ENCODE peak calls at places on chromosome 18, in six cellular contexts. J is mammary epithelial cell, Q is uterus, G is body of pancreas, L is tibial artery, F is A673. U is an unnamed sample.

GRCh38 chr18:27995770-27996502 is 181.0 kb downstream of the CDH2 start:
- DNase-seq in G (no peak), F (no peak), L (no peak), J (no peak), Q (no peak), U (no peak)

GRCh38 chr18:39620551-39621168 is 2055.1 kb upstream of the CELF4 start:
- DNase-seq in F (no peak), G (no peak), Q (no peak), L (no peak), J (no peak), U (no peak)

GRCh38 chr18:59904051-59904601 is 4.3 kb downstream of the PMAIP1 start:
- DNase-seq in F (no peak), G (no peak), L (no peak), J (no peak), Q (no peak), U (no peak)

GRCh38 chr18:26089247-26090129 is 925 bp downstream of the SS18 start:
- DNase-seq in F (peak; percentile 27), J (peak; percentile 40), G (no peak), L (no peak), Q (no peak), U (peak; percentile 38)

GRCh38 chr18:35127201-35127600 is 86.0 kb downstream of the MAPRE2 start:
- DNase-seq in F (peak; percentile 5), Q (no peak), G (no peak), L (no peak), J (no peak), U (no peak)

GRCh38 chr18:58088723-58089074 is 44.7 kb downstream of the NEDD4L start:
- DNase-seq in F (no peak), Q (no peak), J (no peak), L (no peak), G (peak; percentile 81), U (no peak)

GRCh38 chr18:79935098-79935480 is 16.4 kb downstream of the SLC66A2 start:
- DNase-seq in G (peak; percentile 1), L (peak; percentile 41), Q (no peak), J (no peak), F (no peak), U (no peak)

GRCh38 chr18:35580748-35581534 is 599 bp upstream of the GALNT1 start:
- DNase-seq in J (peak; percentile 58), L (peak; percentile 78), Q (peak; percentile 53), G (peak; percentile 66), F (peak; percentile 56), U (peak; percentile 67)

GRCh38 chr18:80034852-80035406 is 695 bp downstream of the RBFA start:
- DNase-seq in J (peak; percentile 6), F (peak; percentile 11), G (no peak), Q (no peak), L (no peak), U (no peak)

GRCh38 chr18:13577091-13577697 is 149.2 kb downstream of the FAM210A start:
- DNase-seq in G (no peak), L (no peak), Q (no peak), J (peak; percentile 44), F (no peak), U (no peak)

GRCh38 chr18:32906506-32907214 is 133.8 kb upstream of the KLHL14 start:
- DNase-seq in L (no peak), J (peak; percentile 84), Q (no peak), G (no peak), F (no peak), U (no peak)

GRCh38 chr18:54261894-54262293 is 7.4 kb upstream of the POLI start:
- DNase-seq in J (no peak), G (no peak), Q (no peak), F (no peak), L (no peak), U (no peak)

GRCh38 chr18:58148954-58149471 is 105.0 kb downstream of the NEDD4L start:
- DNase-seq in J (no peak), L (no peak), Q (no peak), G (peak; percentile 52), F (no peak), U (no peak)

GRCh38 chr18:34942975-34943374 is 98.2 kb upstream of the MAPRE2 start:
- DNase-seq in J (no peak), F (no peak), L (no peak), G (peak; percentile 27), Q (no peak), U (no peak)

GRCh38 chr18:58241877-58242276 is 197.9 kb downstream of the NEDD4L start:
- DNase-seq in J (peak; percentile 61), F (peak; percentile 97), Q (no peak), L (no peak), G (peak; percentile 75), U (no peak)

GRCh38 chr18:54880706-54881105 is 52.4 kb downstream of the RAB27B start:
- DNase-seq in G (no peak), Q (no peak), J (peak; percentile 72), F (no peak), L (no peak), U (no peak)

GRCh38 chr18:26549486-26550435 is 1.4 kb upstream of the KCTD1 start:
- DNase-seq in F (peak; percentile 31), L (peak; percentile 89), Q (peak; percentile 59), G (peak; percentile 71), J (peak; percentile 86), U (peak; percentile 72)

GRCh38 chr18:77733292-77733903 is 483.8 kb downstream of the GALR1 start:
- DNase-seq in G (no peak), L (no peak), F (no peak), J (no peak), Q (no peak), U (peak; percentile 34)

GRCh38 chr18:70464343-70465114 is 175.7 kb downstream of the SOCS6 start:
- DNase-seq in G (peak; percentile 83), F (peak; percentile 77), Q (peak; percentile 44), J (peak; percentile 40), L (peak; percentile 72), U (peak; percentile 87)

GRCh38 chr18:3466051-3466450 is 16.1 kb downstream of the TGIF1 start:
- DNase-seq in J (peak; percentile 79), F (peak; percentile 40), G (no peak), L (no peak), Q (no peak), U (no peak)

GRCh38 chr18:14769381-14769780 is 21.4 kb downstream of the ANKRD30B start:
- DNase-seq in Q (no peak), G (no peak), F (no peak), L (no peak), J (no peak), U (no peak)

GRCh38 chr18:12838178-12838634 is 45.8 kb downstream of the PTPN2 start:
- DNase-seq in G (peak; percentile 79), J (peak; percentile 94), L (no peak), F (peak; percentile 12), Q (peak; percentile 20), U (no peak)

GRCh38 chr18:28511421-28511821 is 334.5 kb upstream of the CDH2 start:
- DNase-seq in F (no peak), Q (no peak), G (no peak), J (peak; percentile 55), L (no peak), U (no peak)

GRCh38 chr18:34971313-34971712 is 69.9 kb upstream of the MAPRE2 start:
- DNase-seq in G (no peak), L (no peak), Q (no peak), F (no peak), J (peak; percentile 77), U (no peak)

GRCh38 chr18:54843302-54843701 is 15.0 kb downstream of the RAB27B start:
- DNase-seq in F (no peak), G (no peak), L (no peak), Q (no peak), J (no peak), U (no peak)

GRCh38 chr18:8963876-8964275 is 138.6 kb upstream of the NDUFV2 start:
- DNase-seq in Q (no peak), J (no peak), F (no peak), G (no peak), L (no peak), U (no peak)
- TF ChIP-seq CTCF in Q (no peak), J (no peak), F (no peak), G (no peak), L (no peak), U (no peak)

GRCh38 chr18:62335494-62335893 is 10.4 kb downstream of the TNFRSF11A start:
- DNase-seq in Q (no peak), F (no peak), J (no peak), G (no peak), L (no peak), U (no peak)

GRCh38 chr18:62336618-62337017 is 11.5 kb downstream of the TNFRSF11A start:
- DNase-seq in Q (no peak), F (no peak), L (no peak), G (no peak), J (no peak), U (no peak)

GRCh38 chr18:62339106-62339988 is 14.2 kb downstream of the TNFRSF11A start:
- DNase-seq in F (no peak), G (no peak), Q (no peak), L (no peak), J (peak; percentile 86), U (no peak)

GRCh38 chr18:62338446-62339105 is 13.5 kb downstream of the TNFRSF11A start:
- DNase-seq in F (no peak), G (no peak), J (no peak), L (no peak), Q (no peak), U (no peak)

DNA sequence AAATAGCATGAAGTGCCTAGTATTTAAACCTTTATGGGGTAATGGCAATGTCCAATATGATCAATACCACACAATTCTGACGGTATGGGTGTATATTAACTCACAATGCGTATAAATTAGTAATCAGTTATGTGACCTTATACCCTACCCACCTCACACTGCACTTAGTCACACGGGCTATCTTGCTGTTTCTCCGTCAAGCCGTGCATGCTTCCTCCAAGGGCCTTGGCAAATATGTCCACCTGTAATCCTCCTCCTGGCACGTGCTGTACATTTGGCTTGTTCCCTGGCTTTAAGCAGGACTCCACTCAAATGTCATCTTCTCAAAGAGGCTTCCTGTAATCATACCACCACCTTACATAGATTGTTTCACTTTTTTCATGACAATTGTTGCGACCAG is 12.2 kb downstream of the TNFRSF11A start:
- DNase-seq in J (no peak), Q (no peak), F (no peak), L (no peak), G (no peak), U (no peak)
- H3K4me1 ChIP-seq in J (peaks cover 18% of the 10 kb centered on the region), Q (no peaks in the 10 kb centered on the region), F (no peaks in the 10 kb centered on the region), L (no peaks in the 10 kb centered on the region), G (peaks cover 4% of the 10 kb centered on the region), U (peaks cover 11% of the 10 kb centered on the region)

GRCh38 chr18:1383465-1383864 is 478.8 kb downstream of the ADCYAP1 start:
- DNase-seq in Q (no peak), F (no peak), J (no peak), L (no peak), G (peak; percentile 5), U (no peak)
- TF ChIP-seq CTCF in Q (no peak), F (no peak), J (no peak), L (no peak), G (no peak), U (no peak)

GRCh38 chr18:76457957-76458356 is 37.1 kb downstream of the ZNF516 start:
- DNase-seq in Q (no peak), J (no peak), L (no peak), G (no peak), F (no peak), U (no peak)

GRCh38 chr18:76456018-76456750 is 38.9 kb downstream of the ZNF516 start:
- DNase-seq in F (no peak), Q (no peak), L (peak; percentile 40), J (no peak), G (no peak), U (peak; percentile 15)

GRCh38 chr18:76457475-76457874 is 37.6 kb downstream of the ZNF516 start:
- DNase-seq in G (no peak), L (peak; percentile 45), F (no peak), Q (no peak), J (no peak), U (peak; percentile 16)

GRCh38 chr18:76455015-76455676 is 39.9 kb downstream of the ZNF516 start:
- DNase-seq in L (peak; percentile 46), G (no peak), Q (no peak), J (no peak), F (no peak), U (peak; percentile 14)

GRCh38 chr18:76456823-76457222 is 38.2 kb downstream of the ZNF516 start:
- DNase-seq in J (no peak), F (no peak), G (no peak), L (no peak), Q (no peak), U (no peak)
- H3K4me1 ChIP-seq in J (peaks cover 28% of the 10 kb centered on the region), F (peaks cover 16% of the 10 kb centered on the region), G (peaks cover 53% of the 10 kb centered on the region), L (no peaks in the 10 kb centered on the region), Q (peaks cover 13% of the 10 kb centered on the region), U (peaks cover 84% of the 10 kb centered on the region)